ENCODE peak calls at places on chromosomes 5 and 9, in six cellular contexts. N, R, X, T, C and Z are unnamed samples.
A peak's percentile ranks its signal among the peaks of the same experiment; 100 is the strongest.

GRCh38 chr9:108617661-108618060 is 238.1 kb downstream of the ACTL7B start:
- DNase-seq in C (no peak), X (no peak), N (no peak), R (no peak), T (no peak), Z (no peak)

GRCh38 chr5:129511291-129511690 is 51.2 kb downstream of the ADAMTS19 start:
- DNase-seq in R (no peak), N (no peak), X (no peak), T (no peak), C (no peak), Z (no peak)

GRCh38 chr9:127175319-127175715 is 52.9 kb upstream of the ANGPTL2 start:
- DNase-seq in R (no peak), N (no peak), X (no peak), T (no peak), C (no peak), Z (no peak)

GRCh38 chr5:180026725-180027448 is 44.7 kb downstream of the RNF130 start:
- DNase-seq in T (peak; percentile 18), N (no peak), R (no peak), C (no peak), X (no peak), Z (no peak)

GRCh38 chr5:108421713-108422112 is 39.8 kb upstream of the FBXL17 start:
- DNase-seq in R (no peak), T (no peak), C (no peak), X (no peak), N (peak; percentile 90), Z (no peak)

GRCh38 chr5:82467006-82467561 is 188.9 kb upstream of the RPS23 start:
- DNase-seq in X (no peak), N (no peak), R (peak; percentile 70), C (peak; percentile 17), T (no peak), Z (no peak)

GRCh38 chr5:33146916-33147315 is 293.8 kb upstream of the TARS1 start:
- DNase-seq in T (no peak), R (peak; percentile 76), C (no peak), X (no peak), N (peak; percentile 74), Z (no peak)

GRCh38 chr9:113427629-113428028 is 17.1 kb downstream of the C9orf43 start:
- DNase-seq in C (no peak), X (no peak), R (peak; percentile 71), N (no peak), T (no peak), Z (no peak)

GRCh38 chr9:64061013-64061627 is 1223.9 kb downstream of the FOXD4L5 start:
- DNase-seq in C (no peak), X (no peak), R (no peak), T (peak; percentile 61), N (no peak), Z (no peak)

GRCh38 chr5:55344392-55344992 is 36.7 kb downstream of the MTREX start:
- DNase-seq in N (peak; percentile 68), R (peak; percentile 53), X (peak; percentile 33), T (peak; percentile 34), C (peak; percentile 65), Z (peak; percentile 51)

GRCh38 chr5:78328585-78329173 is 31.7 kb upstream of the SCAMP1 start:
- DNase-seq in X (no peak), R (peak; percentile 48), C (no peak), T (no peak), N (no peak), Z (no peak)

GRCh38 chr5:111135406-111135805 is 43.3 kb downstream of the WDR36 start:
- DNase-seq in R (no peak), T (no peak), C (no peak), X (no peak), N (no peak), Z (no peak)

GRCh38 chr9:79026311-79026710 is 545.5 kb upstream of the TLE4 start:
- DNase-seq in X (no peak), C (no peak), N (no peak), T (no peak), R (peak; percentile 13), Z (no peak)

GRCh38 chr5:138636401-138636944 is 61.3 kb upstream of the HSPA9 start:
- DNase-seq in X (no peak), R (no peak), N (no peak), T (no peak), C (no peak), Z (no peak)

GRCh38 chr9:123460091-123460490 is 104.1 kb downstream of the CRB2 start:
- DNase-seq in C (no peak), R (peak; percentile 12), X (no peak), N (no peak), T (no peak), Z (no peak)

DNA sequence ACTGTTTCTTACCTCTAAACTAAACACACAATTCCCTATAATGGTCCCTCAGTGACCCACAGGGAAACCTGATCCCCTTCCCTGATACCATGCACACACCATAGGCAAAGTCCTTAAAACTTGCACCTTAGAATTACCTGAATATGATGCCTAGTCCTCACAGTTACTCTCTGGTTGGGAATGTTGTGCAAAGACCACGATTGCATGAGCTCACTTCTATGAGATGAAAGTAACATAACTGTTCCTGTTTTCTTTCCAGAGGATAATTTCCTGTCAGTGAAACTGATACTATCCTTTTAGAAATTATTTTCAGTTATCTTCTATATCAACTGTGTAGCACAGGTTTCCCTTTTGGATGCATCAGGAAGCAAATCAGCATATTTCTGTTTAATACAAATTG is 51.4 kb upstream of the TNFAIP8 start:
- DNase-seq in T (no peak), X (no peak), R (peak; percentile 43), C (no peak), N (no peak), Z (no peak)
- H3K4me1 ChIP-seq in T (peaks cover 35% of the 10 kb centered on the region), X (no peaks in the 10 kb centered on the region), R (peaks cover 38% of the 10 kb centered on the region), C (no peaks in the 10 kb centered on the region), N (peaks cover 42% of the 10 kb centered on the region), Z (peaks cover 45% of the 10 kb centered on the region)

GRCh38 chr5:1323803-1324173 is 21.1 kb downstream of the CLPTM1L start:
- DNase-seq in N (no peak), C (no peak), X (no peak), T (no peak), R (no peak), Z (no peak)

GRCh38 chr5:1325870-1326546 is 18.9 kb downstream of the CLPTM1L start:
- DNase-seq in T (no peak), N (peak; percentile 40), X (no peak), C (no peak), R (peak; percentile 49), Z (peak; percentile 38)

GRCh38 chr5:1325191-1325741 is 19.6 kb downstream of the CLPTM1L start:
- DNase-seq in C (no peak), X (no peak), T (no peak), N (no peak), R (no peak), Z (no peak)

GRCh38 chr5:1324301-1324700 is 20.6 kb downstream of the CLPTM1L start:
- DNase-seq in N (no peak), C (no peak), T (no peak), R (no peak), X (no peak), Z (no peak)

GRCh38 chr5:1324719-1325190 is 20.1 kb downstream of the CLPTM1L start:
- DNase-seq in R (no peak), C (peak; percentile 39), X (no peak), N (no peak), T (no peak), Z (no peak)
- H3F3A ChIP-seq in R (peaks cover 31% of the 10 kb centered on the region), C (no peaks in the 10 kb centered on the region), X (no peaks in the 10 kb centered on the region), N (no peaks in the 10 kb centered on the region), T (peaks cover 24% of the 10 kb centered on the region), Z (peaks cover 48% of the 10 kb centered on the region)

GRCh38 chr5:132434813-132435286 is 55.7 kb downstream of the IRF1 start:
- DNase-seq in R (no peak), T (no peak), X (no peak), N (no peak), C (no peak), Z (no peak)
- H3K4me1 ChIP-seq in R (peaks cover 30% of the 10 kb centered on the region), T (peaks cover 20% of the 10 kb centered on the region), X (peaks cover 19% of the 10 kb centered on the region), N (peaks cover 4% of the 10 kb centered on the region), C (peaks cover 3% of the 10 kb centered on the region), Z (peaks cover 2% of the 10 kb centered on the region)

DNA sequence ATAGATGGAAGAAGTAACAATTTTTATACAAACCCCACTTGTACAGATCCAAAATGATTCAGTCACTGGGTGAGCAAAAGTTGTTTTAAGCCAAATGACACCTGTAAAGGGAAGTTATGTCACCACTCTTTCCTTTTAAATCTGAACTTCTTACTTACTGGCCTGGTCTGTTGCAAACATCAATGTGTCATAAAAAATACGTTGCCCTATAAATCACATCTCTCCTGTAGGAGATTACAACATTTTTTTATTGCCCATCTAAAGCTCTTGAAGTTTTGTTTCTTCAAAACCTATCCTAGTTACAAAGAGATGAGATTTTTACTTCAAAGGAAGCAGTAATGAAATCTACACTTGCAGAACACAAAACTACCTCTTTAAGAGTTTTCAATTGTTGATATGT is 1087.8 kb upstream of the DMAC1 start:
- DNase-seq in T (no peak), R (no peak), C (no peak), N (no peak), X (no peak), Z (no peak)
- H3F3A ChIP-seq in T (no peaks in the 10 kb centered on the region), R (no peaks in the 10 kb centered on the region), C (no peaks in the 10 kb centered on the region), N (no peaks in the 10 kb centered on the region), X (no peaks in the 10 kb centered on the region), Z (no peaks in the 10 kb centered on the region)

DNA sequence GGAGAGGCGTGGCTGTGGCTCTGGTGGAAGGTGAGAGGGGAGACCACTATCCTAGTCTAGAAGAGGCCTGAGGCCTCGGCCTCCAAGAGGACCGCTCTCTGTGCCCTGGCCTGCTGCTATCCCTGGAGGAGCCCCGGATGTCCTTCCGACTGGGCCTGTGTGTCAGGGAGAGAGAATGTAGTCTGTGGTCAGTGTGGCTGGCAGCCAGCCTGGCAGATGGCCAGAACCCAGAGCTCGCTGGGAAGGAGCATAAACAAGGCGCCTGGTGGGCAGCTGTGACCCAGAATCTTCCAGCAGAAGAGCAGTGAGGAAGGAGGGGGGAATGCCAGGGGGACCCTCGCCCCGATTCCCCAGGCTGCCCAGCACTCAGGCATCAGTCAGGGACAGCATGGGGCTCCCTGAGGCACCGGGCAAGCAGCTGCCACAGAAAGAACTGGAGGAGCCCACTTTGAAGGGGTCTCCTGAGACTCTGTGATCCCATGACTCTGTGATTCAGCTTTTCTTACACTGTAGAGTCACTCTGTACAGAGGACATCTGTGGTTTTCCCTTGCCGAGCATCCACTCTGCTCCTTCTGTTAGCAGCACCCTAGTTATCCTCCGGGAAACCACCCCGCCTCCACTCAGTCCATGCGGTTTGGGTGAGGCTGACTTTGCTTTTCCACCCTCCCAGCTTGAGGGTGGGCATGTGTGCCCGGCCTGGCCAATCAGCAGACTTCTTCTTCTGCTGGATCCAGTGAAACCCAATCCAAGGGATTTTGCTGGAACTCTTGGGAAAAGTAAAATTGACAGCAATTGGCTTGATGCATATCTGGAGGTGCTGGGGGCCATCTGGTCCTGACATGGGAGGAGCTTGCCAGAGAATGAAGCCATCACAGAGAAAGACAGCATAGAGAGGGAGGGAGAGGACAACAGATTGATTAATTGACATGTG is 46.2 kb upstream of the PWWP2A start:
- DNase-seq in X (peak; percentile 83), N (peak; percentile 98), T (peak; percentile 83), C (peak; percentile 94), R (peak; percentile 97), Z (peak; percentile 96)
- H3K4me1 ChIP-seq in X (peaks cover 37% of the 10 kb centered on the region), N (peaks cover 36% of the 10 kb centered on the region), T (peaks cover 44% of the 10 kb centered on the region), C (peaks cover 24% of the 10 kb centered on the region), R (peaks cover 37% of the 10 kb centered on the region), Z (peaks cover 41% of the 10 kb centered on the region)